ENCODE peak calls at places on chromosomes 1 and 21, in seven cellular contexts. S is fibroblast of pulmonary artery, D is right lobe of liver, N is GM10248, B is astrocyte, V is AG04449, Y is astrocyte of the spinal cord. F is an unnamed sample.

GRCh38 chr1:81803423-81804103 is 2.8 kb downstream of the ADGRL2 start:
- DNase-seq in D (peak), N (no peak), V (no peak), Y (peak), S (peak), B (peak), F (no peak)

GRCh38 chr1:119651133-119651532 is 3.1 kb upstream of the ZNF697 start:
- DNase-seq in D (no peak), S (no peak), N (no peak), V (no peak), Y (no peak), B (no peak), F (no peak)

GRCh38 chr1:228005511-228006033 is 1.2 kb upstream of the WNT3A start:
- DNase-seq in S (no peak), Y (no peak), B (no peak), D (no peak), V (no peak), N (peak), F (no peak)

GRCh38 chr1:22751124-22751531 is 40.5 kb downstream of the EPHB2 start:
- DNase-seq in B (no peak), D (no peak), Y (no peak), S (no peak), V (no peak), N (no peak), F (no peak)

GRCh38 chr1:37692834-37693175 is 489 bp downstream of the CDCA8 start:
- DNase-seq in B (no peak), Y (no peak), V (no peak), S (no peak), N (no peak), D (no peak), F (no peak)

GRCh38 chr1:224434447-224435317 is at the start of gene WDR26:
- DNase-seq in Y (peak), N (peak), V (no peak), B (peak), S (peak), D (peak), F (no peak)

GRCh38 chr1:8024329-8024728 is 1.8 kb downstream of the ERRFI1 start:
- DNase-seq in D (no peak), B (no peak), V (no peak), S (no peak), N (no peak), Y (peak), F (no peak)

GRCh38 chr1:171355727-171356126 is 41.7 kb downstream of the FMO4 start:
- DNase-seq in V (no peak), D (no peak), Y (no peak), N (no peak), B (peak), S (no peak), F (no peak)

GRCh38 chr1:211126622-211127021 is 7.3 kb downstream of the KCNH1 start:
- DNase-seq in B (no peak), V (no peak), N (no peak), S (no peak), Y (no peak), D (no peak), F (no peak)

GRCh38 chr1:100794719-100795645 is 75.4 kb downstream of the VCAM1 start:
- DNase-seq in S (peak), B (peak), V (no peak), Y (peak), D (no peak), N (no peak), F (no peak)

GRCh38 chr1:214326406-214326805 is 45.4 kb downstream of the SMYD2 start:
- DNase-seq in D (no peak), Y (no peak), B (no peak), N (no peak), V (no peak), S (no peak), F (no peak)

GRCh38 chr1:116139592-116140134 is 28.5 kb downstream of the MAB21L3 start:
- DNase-seq in Y (no peak), N (no peak), V (no peak), S (no peak), B (no peak), D (no peak), F (no peak)

GRCh38 chr21:43703068-43703880 is 15.7 kb upstream of the PDXK start:
- DNase-seq in V (peak), B (peak), D (no peak), N (no peak), Y (peak), S (peak), F (no peak)

GRCh38 chr1:244349581-244350001 is 102.1 kb downstream of the ADSS2 start:
- DNase-seq in N (no peak), Y (peak), B (peak), V (no peak), S (peak), D (no peak), F (no peak)

GRCh38 chr1:211424018-211424417 is 67.9 kb downstream of the RD3 start:
- DNase-seq in N (no peak), B (no peak), S (no peak), V (no peak), Y (no peak), D (no peak), F (no peak)

GRCh38 chr1:39642796-39643195 is 3.4 kb upstream of the HEYL start:
- DNase-seq in Y (no peak), V (no peak), N (no peak), D (no peak), S (peak), B (no peak), F (no peak)

GRCh38 chr1:18200136-18200717 is 92.6 kb downstream of the IGSF21 start:
- DNase-seq in Y (no peak), N (no peak), V (no peak), D (no peak), S (no peak), B (no peak), F (no peak)

GRCh38 chr1:147781056-147781471 is 20.7 kb upstream of the GJA5 start:
- DNase-seq in D (no peak), B (peak), S (peak), Y (no peak), N (no peak), V (no peak), F (no peak)

GRCh38 chr1:156080598-156081173 is 1.6 kb downstream of the MEX3A start:
- DNase-seq in N (no peak), V (no peak), Y (no peak), D (no peak), B (no peak), S (no peak), F (no peak)

GRCh38 chr1:236027096-236027495 is 37.8 kb downstream of the NID1 start:
- DNase-seq in B (no peak), S (no peak), Y (no peak), D (no peak), V (no peak), N (no peak), F (no peak)

GRCh38 chr1:36369061-36369470 is 16.7 kb downstream of the STK40 start:
- DNase-seq in N (peak), Y (peak), D (peak), V (no peak), S (peak), B (no peak), F (no peak)

GRCh38 chr1:17346046-17346789 is 25.8 kb upstream of the PADI6 start:
- DNase-seq in D (no peak), N (no peak), V (no peak), S (no peak), B (no peak), Y (no peak), F (no peak)

GRCh38 chr1:204941415-204942338 is 71.0 kb downstream of the NFASC start:
- DNase-seq in N (peak), Y (peak), B (peak), S (peak), V (no peak), D (peak), F (no peak)

GRCh38 chr1:247518613-247518891 is 17.7 kb downstream of the OR2C3 start:
- DNase-seq in B (no peak), S (no peak), V (no peak), N (no peak), Y (no peak), D (no peak), F (no peak)

GRCh38 chr1:198805498-198806151 is 166.8 kb downstream of the PTPRC start:
- DNase-seq in S (no peak), Y (no peak), B (no peak), N (no peak), D (no peak), V (no peak), F (no peak)

GRCh38 chr21:38306407-38306806 is 49.6 kb downstream of the KCNJ15 start:
- DNase-seq in S (peak), Y (peak), D (no peak), V (no peak), B (peak), N (no peak), F (no peak)

GRCh38 chr1:228647523-228648444 is 87.5 kb upstream of the RHOU start:
- DNase-seq in D (peak), V (no peak), S (peak), B (peak), N (peak), Y (peak), F (peak)

GRCh38 chr1:179007233-179007632 is 18.5 kb upstream of the FAM20B start:
- DNase-seq in Y (no peak), S (no peak), N (no peak), D (no peak), V (no peak), B (no peak), F (no peak)

GRCh38 chr1:199157494-199157893 is 518.7 kb downstream of the PTPRC start:
- DNase-seq in B (peak), Y (peak), S (peak), N (no peak), V (no peak), D (no peak), F (no peak)

GRCh38 chr1:179883739-179884138 is 1.7 kb downstream of the TOR1AIP1 start:
- DNase-seq in D (no peak), S (no peak), V (no peak), B (peak), N (peak), Y (peak), F (no peak)

GRCh38 chr1:8259498-8260290 is 58.2 kb upstream of the SLC45A1 start:
- DNase-seq in Y (peak), D (peak), N (no peak), B (peak), V (no peak), S (peak), F (no peak)

GRCh38 chr1:2135425-2135824 is 59.1 kb downstream of the FAAP20 start:
- DNase-seq in B (peak), N (no peak), S (peak), D (no peak), Y (peak), V (peak), F (peak)

GRCh38 chr1:229784834-229785233 is 158.8 kb downstream of the URB2 start:
- DNase-seq in S (no peak), B (no peak), Y (no peak), V (no peak), D (no peak), N (no peak), F (no peak)

GRCh38 chr1:246213947-246214346 is 293.1 kb downstream of the SMYD3 start:
- DNase-seq in S (no peak), N (no peak), B (no peak), D (no peak), V (no peak), Y (no peak), F (no peak)

GRCh38 chr1:212594640-212595039 is 13.9 kb upstream of the ATF3 start:
- DNase-seq in S (no peak), D (no peak), Y (no peak), V (no peak), B (no peak), N (no peak), F (no peak)

GRCh38 chr1:211625040-211625439 is 46.1 kb upstream of the SLC30A1 start:
- DNase-seq in V (no peak), N (no peak), S (peak), B (no peak), D (peak), Y (peak), F (peak)

GRCh38 chr21:40504825-40505224 is 342.1 kb downstream of the DSCAM start:
- DNase-seq in V (no peak), N (no peak), D (no peak), B (no peak), Y (no peak), S (no peak), F (no peak)

GRCh38 chr1:9269078-9269501 is 23.6 kb upstream of the SPSB1 start:
- DNase-seq in V (no peak), S (no peak), B (no peak), N (no peak), Y (no peak), D (peak), F (peak)

DNA sequence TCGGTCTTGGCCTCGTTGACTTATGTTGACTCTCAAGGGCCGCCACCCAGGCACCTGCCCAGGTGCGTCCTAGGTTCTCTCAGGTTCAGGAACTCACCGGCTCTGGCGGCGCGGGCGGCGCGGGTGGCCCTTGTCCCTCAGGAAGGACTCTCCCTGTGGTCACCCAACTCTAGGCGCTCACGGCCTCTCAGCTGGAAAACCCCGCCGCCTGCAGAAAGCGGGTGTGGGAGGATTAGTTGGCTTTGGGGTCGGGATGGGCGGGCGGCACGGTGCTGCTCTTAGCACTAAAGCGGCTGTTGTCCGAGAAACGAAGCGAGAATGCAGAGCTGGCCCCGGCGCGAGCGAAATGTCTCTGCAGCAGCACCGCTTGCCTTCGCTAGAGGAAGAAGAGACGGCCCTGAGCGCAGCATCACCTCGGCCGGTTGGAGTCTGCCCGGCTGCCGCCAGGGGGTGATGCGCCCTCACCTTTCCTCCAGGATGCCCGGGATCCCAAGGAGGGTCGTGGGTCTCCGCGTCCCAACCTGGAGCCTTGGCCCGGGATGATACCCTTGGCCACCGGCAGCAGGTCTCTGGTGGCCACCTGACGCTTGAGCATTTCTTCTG is 8.1 kb upstream of the TADA1 start:
- DNase-seq in N (peak), B (no peak), V (no peak), S (peak), Y (peak), D (peak), F (no peak)
- TF ChIP-seq CTCF in N (peak), B (peak), V (peak), S (peak), Y (peak), D (peak), F (peak)

GRCh38 chr1:20197329-20197791 is 11.0 kb upstream of the PLA2G2C start:
- DNase-seq in D (no peak), V (no peak), N (no peak), Y (no peak), B (no peak), S (no peak), F (no peak)

GRCh38 chr1:20199410-20199809 is 13.1 kb upstream of the PLA2G2C start:
- DNase-seq in D (no peak), B (no peak), Y (no peak), S (no peak), N (no peak), V (no peak), F (no peak)

GRCh38 chr1:20198918-20199317 is 12.6 kb upstream of the PLA2G2C start:
- DNase-seq in N (no peak), S (no peak), D (no peak), B (no peak), Y (no peak), V (no peak), F (no peak)

GRCh38 chr1:20199840-20200239 is 13.5 kb upstream of the PLA2G2C start:
- DNase-seq in D (no peak), Y (no peak), V (no peak), S (no peak), N (no peak), B (no peak), F (no peak)

GRCh38 chr1:20198296-20198695 is 12.0 kb upstream of the PLA2G2C start:
- DNase-seq in Y (no peak), B (no peak), D (no peak), V (no peak), S (no peak), N (no peak), F (no peak)
- TF ChIP-seq CTCF in Y (no peak), B (no peak), D (no peak), V (no peak), S (no peak), N (no peak), F (no peak)

GRCh38 chr1:48448932-48449331 is 23.1 kb downstream of the SPATA6 start:
- DNase-seq in Y (no peak), B (no peak), V (no peak), D (no peak), S (no peak), N (no peak), F (no peak)

GRCh38 chr1:48450505-48450904 is 21.5 kb downstream of the SPATA6 start:
- DNase-seq in Y (peak), B (no peak), V (no peak), N (no peak), D (no peak), S (peak), F (no peak)
- TF ChIP-seq CTCF in Y (peak), B (no peak), V (no peak), N (no peak), D (peak), S (peak), F (peak)

DNA sequence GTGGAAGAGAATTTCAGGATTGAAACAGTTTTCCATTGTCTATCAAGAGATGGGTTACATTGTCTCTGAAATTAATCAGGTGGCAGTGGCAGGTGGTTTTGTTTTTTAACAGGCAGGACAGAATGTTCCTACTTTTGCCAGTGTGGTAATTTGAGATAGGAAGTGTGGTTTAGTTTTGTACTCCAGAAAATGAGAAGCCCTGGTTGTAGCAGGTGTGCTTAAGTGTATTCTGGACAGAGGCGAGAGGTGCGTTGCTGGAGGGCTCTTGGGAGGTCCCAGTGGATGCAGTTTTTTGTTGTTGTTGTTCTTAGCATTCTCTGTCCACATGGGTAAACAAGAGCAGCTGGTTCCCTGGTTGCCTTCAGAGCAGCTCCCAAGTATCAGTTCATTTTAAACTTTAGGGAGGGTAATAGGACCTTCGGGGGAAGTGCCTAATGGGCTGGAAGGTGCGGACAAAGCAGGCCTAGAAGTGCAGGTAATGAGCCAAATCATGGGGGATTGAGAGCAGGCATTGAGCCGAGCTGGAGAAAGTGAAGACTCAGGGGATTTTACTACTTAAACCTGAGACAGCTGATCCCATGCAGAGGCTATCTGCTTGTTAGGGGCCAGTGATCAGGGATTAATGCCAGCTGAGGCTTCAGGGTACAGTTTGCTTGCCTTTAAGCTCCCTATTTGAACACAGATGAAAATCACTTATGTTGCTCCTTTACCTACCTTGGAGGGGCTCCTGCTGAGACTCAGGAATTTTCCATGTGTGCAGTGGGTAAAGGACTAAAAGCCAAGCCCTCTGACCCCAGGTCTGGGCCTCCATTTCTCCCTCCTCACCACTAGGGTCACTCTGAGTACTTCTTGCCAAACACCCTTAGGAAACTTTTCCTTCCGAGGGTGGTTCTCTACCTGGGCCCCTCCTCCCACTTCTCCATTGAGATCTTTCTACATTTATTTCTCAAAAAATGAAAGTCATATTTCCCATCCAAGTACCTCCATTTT is 6.1 kb downstream of the PFKFB2 start:
- DNase-seq in Y (no peak), V (no peak), S (no peak), N (no peak), D (no peak), B (no peak), F (no peak)
- TF ChIP-seq CTCF in Y (no peak), V (no peak), S (no peak), N (no peak), D (no peak), B (no peak), F (no peak)